ENCODE peak calls at places on chromosomes 5 and 9, in six cellular contexts. W is C1 segment of cervical spinal cord; M is stimulated activated CD8-positive, alpha-beta memory T cell treated with anti-CD3 and anti-CD28 coated beads, Interleukin-7, amount 100 ng/mL, for 1 hour; C is HTR-8/SVneo; A is PC-3; J is fibroblast of the conjunctiva. K is an unnamed sample.

GRCh38 chr5:140295414-140295813 is 7.5 kb downstream of the PFDN1 start:
- DNase-seq in W (no peak), M (no peak), C (peak), A (peak), J (peak), K (peak)

GRCh38 chr9:131773911-131774379 is 34.1 kb upstream of the RAPGEF1 start:
- DNase-seq in W (no peak), M (no peak), C (peak), A (peak), J (peak), K (peak)

GRCh38 chr5:63831381-63831780 is 130.9 kb downstream of the HTR1A start:
- DNase-seq in W (no peak), M (no peak), C (no peak), A (no peak), J (no peak), K (peak)

GRCh38 chr5:169873642-169874041 is 106.7 kb downstream of the INSYN2B start:
- DNase-seq in W (no peak), M (no peak), C (no peak), A (no peak), J (peak), K (no peak)

GRCh38 chr9:83410701-83411100 is 127.5 kb downstream of the FRMD3 start:
- DNase-seq in W (no peak), M (no peak), C (no peak), A (peak), J (no peak), K (no peak)

GRCh38 chr5:78328585-78329173 is 31.7 kb upstream of the SCAMP1 start:
- DNase-seq in W (no peak), M (no peak), C (no peak), A (no peak), J (no peak), K (peak)

GRCh38 chr5:176740131-176740701 is 70.1 kb upstream of the UNC5A start:
- DNase-seq in W (no peak), M (no peak), C (no peak), A (no peak), J (no peak), K (no peak)

GRCh38 chr9:738209-738915 is 103.1 kb upstream of the DMRT1 start:
- DNase-seq in W (no peak), M (no peak), C (peak), A (peak), J (peak), K (peak)

GRCh38 chr5:171606414-171607024 is 179.1 kb upstream of the SMIM23 start:
- DNase-seq in W (no peak), M (no peak), C (no peak), A (peak), J (no peak), K (peak)

GRCh38 chr5:79186021-79186420 is 49.9 kb upstream of the JMY start:
- DNase-seq in W (no peak), M (no peak), C (no peak), A (no peak), J (no peak), K (no peak)

GRCh38 chr5:59007460-59008063 is 424.7 kb downstream of the RAB3C start:
- DNase-seq in W (no peak), M (no peak), C (peak), A (peak), J (no peak), K (peak)

GRCh38 chr9:880725-881124 is 39.2 kb downstream of the DMRT1 start:
- DNase-seq in W (no peak), M (no peak), C (no peak), A (no peak), J (no peak), K (no peak)

GRCh38 chr5:144315994-144316634 is 145.4 kb downstream of the KCTD16 start:
- DNase-seq in W (no peak), M (no peak), C (no peak), A (no peak), J (no peak), K (no peak)

GRCh38 chr9:95283678-95284077 is 33.8 kb downstream of the FANCC start:
- DNase-seq in W (no peak), M (no peak), C (no peak), A (peak), J (no peak), K (peak)

GRCh38 chr9:107999011-107999410 is 509.4 kb upstream of the KLF4 start:
- DNase-seq in W (no peak), M (no peak), C (no peak), A (no peak), J (no peak), K (no peak)

GRCh38 chr5:144487761-144488160 is 317.1 kb downstream of the KCTD16 start:
- DNase-seq in W (no peak), M (no peak), C (no peak), A (no peak), J (no peak), K (no peak)

GRCh38 chr9:98045234-98046160 is 11.0 kb upstream of the NANS start:
- DNase-seq in W (no peak), M (no peak), C (no peak), A (peak), J (no peak), K (peak)

GRCh38 chr5:122473138-122473843 is 161.3 kb downstream of the SNCAIP start:
- DNase-seq in W (no peak), M (no peak), C (no peak), A (no peak), J (no peak), K (no peak)

GRCh38 chr5:120463991-120464626 is at the start of gene PRR16:
- DNase-seq in W (peak), M (no peak), C (peak), A (peak), J (no peak), K (peak)